ENCODE peak calls at places on chromosomes 1 and 21, in six cellular contexts. B, Y, E, I, G and L are unnamed samples.

GRCh38 chr1:25688390-25689119 is 72.0 kb downstream of the MAN1C1 start:
- DNase-seq in B (peak; percentile 33), Y (no peak), E (peak; percentile 44), I (no peak), G (no peak), L (no peak)

GRCh38 chr1:67675800-67676199 is 9.2 kb upstream of the GADD45A start:
- DNase-seq in B (no peak), Y (no peak), E (no peak), I (no peak), G (no peak), L (no peak)

GRCh38 chr1:225700164-225700740 is 47.3 kb upstream of the ENAH start:
- DNase-seq in B (no peak), Y (no peak), E (no peak), I (no peak), G (no peak), L (no peak)

GRCh38 chr21:19541612-19542011 is 1138.0 kb upstream of the TMPRSS15 start:
- DNase-seq in B (no peak), Y (no peak), E (peak; percentile 53), I (no peak), G (no peak), L (no peak)

GRCh38 chr1:55476445-55477015 is 261.4 kb upstream of the USP24 start:
- DNase-seq in B (no peak), Y (no peak), E (no peak), I (no peak), G (no peak), L (no peak)

GRCh38 chr1:58855351-58856165 is 71.7 kb upstream of the JUN start:
- DNase-seq in B (no peak), Y (no peak), E (peak; percentile 46), I (no peak), G (no peak), L (no peak)

GRCh38 chr1:54474500-54475235 is 68.5 kb upstream of the SSBP3 start:
- DNase-seq in B (peak; percentile 47), Y (no peak), E (no peak), I (no peak), G (no peak), L (no peak)

GRCh38 chr1:178543291-178543609 is 30.3 kb downstream of the TEX35 start:
- DNase-seq in B (no peak), Y (no peak), E (no peak), I (no peak), G (no peak), L (no peak)

GRCh38 chr1:70486676-70487470 is 75.8 kb downstream of the CTH start:
- DNase-seq in B (no peak), Y (peak; percentile 39), E (peak; percentile 79), I (no peak), G (no peak), L (no peak)

GRCh38 chr1:39670689-39671088 is 1.2 kb downstream of the NT5C1A start:
- DNase-seq in B (no peak), Y (no peak), E (no peak), I (no peak), G (no peak), L (no peak)

GRCh38 chr1:226292874-226293552 is 16.0 kb downstream of the LIN9 start:
- DNase-seq in B (no peak), Y (no peak), E (no peak), I (no peak), G (no peak), L (no peak)

GRCh38 chr1:201476670-201477344 is 7.8 kb upstream of the PHLDA3 start:
- DNase-seq in B (no peak), Y (no peak), E (no peak), I (no peak), G (no peak), L (no peak)

GRCh38 chr21:26788783-26789182 is 56.4 kb downstream of the ADAMTS1 start:
- DNase-seq in B (peak; percentile 23), Y (no peak), E (peak; percentile 35), I (no peak), G (no peak), L (no peak)

GRCh38 chr1:215651867-215652266 is 84.8 kb downstream of the KCTD3 start:
- DNase-seq in B (no peak), Y (no peak), E (no peak), I (no peak), G (no peak), L (no peak)
- H3K4me3 ChIP-seq in B (no peak overlapping the region), Y (no peak overlapping the region), E (no peak overlapping the region), I (no peak overlapping the region), G (no peak overlapping the region), L (no peak overlapping the region)

GRCh38 chr1:205656236-205656635 is 24.1 kb downstream of the SLC45A3 start:
- DNase-seq in B (no peak), Y (no peak), E (no peak), I (no peak), G (no peak), L (no peak)

GRCh38 chr1:205660361-205660760 is 19.9 kb downstream of the SLC45A3 start:
- DNase-seq in B (no peak), Y (no peak), E (no peak), I (no peak), G (no peak), L (no peak)

GRCh38 chr1:205661429-205662134 is 18.7 kb downstream of the SLC45A3 start:
- DNase-seq in B (no peak), Y (no peak), E (no peak), I (no peak), G (no peak), L (no peak)

GRCh38 chr1:205662135-205662725 is 18.1 kb downstream of the SLC45A3 start:
- DNase-seq in B (no peak), Y (no peak), E (no peak), I (no peak), G (no peak), L (no peak)

GRCh38 chr1:205658943-205659581 is 21.2 kb downstream of the SLC45A3 start:
- DNase-seq in B (peak; percentile 81), Y (peak; percentile 87), E (peak; percentile 85), I (no peak), G (peak; percentile 67), L (peak; percentile 94)
- TF ChIP-seq CTCF in B (peak; percentile 93), Y (no peak), E (peak; percentile 86), I (peak; percentile 93), G (peak; percentile 77), L (no peak)

DNA sequence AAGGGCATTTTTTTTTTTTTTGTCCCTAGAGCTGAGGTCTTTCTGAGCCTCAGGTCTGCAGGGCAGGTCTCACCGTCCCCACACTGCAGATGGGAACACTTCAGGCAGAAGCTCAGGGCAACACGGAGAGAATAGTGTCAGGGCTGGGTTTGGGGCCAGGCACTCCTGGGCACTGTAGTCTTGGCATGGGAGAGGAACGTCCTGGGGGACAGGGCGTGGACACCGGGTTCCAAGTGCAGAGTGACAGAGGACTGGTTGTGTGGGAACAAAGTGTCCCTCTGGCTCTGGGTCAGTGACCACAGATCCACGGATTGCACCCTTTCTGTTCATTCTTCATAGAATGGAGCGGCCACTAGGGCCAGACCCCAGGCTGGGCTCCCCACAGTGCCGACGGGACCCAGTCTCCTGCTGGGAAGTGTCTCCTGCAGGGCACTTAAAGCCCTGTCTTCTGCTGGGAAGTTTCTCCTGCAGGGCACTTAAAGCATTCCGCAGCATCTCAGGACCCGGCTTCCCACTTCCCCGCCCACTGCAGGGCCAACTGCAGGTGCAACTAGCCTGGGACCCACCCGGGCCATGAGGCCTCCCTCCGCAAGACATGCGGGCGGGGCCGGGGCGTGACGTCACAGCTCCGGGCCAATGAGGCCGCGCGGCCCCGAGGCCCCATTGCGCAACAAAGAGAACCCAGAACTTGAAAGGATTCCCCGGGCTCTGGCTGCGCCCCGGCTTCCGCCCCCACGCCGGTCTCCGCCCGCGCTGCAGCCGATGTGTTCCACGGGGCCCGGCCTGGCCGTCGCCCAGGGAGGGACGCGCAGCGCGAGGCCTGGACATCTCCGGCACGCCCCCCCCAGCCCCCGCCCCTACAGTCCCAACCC is 1.2 kb downstream of the GPR153 start:
- DNase-seq in B (peak; percentile 86), Y (peak; percentile 75), E (peak; percentile 67), I (no peak), G (peak; percentile 73), L (peak; percentile 98)
- TF ChIP-seq POLR2A in B (peak; percentile 19), Y (no peak), E (no peak), I (no peak), G (no peak), L (no peak)

GRCh38 chr21:33644383-33645074 is 2.2 kb downstream of the ITSN1 start:
- DNase-seq in B (no peak), Y (no peak), E (no peak), I (no peak), G (no peak), L (no peak)
- H3K4me3 ChIP-seq in B (no peak overlapping the region), Y (peak overlapping the region; percentile 97), E (no peak overlapping the region), I (no peak overlapping the region), G (no peak overlapping the region), L (no peak overlapping the region)

DNA sequence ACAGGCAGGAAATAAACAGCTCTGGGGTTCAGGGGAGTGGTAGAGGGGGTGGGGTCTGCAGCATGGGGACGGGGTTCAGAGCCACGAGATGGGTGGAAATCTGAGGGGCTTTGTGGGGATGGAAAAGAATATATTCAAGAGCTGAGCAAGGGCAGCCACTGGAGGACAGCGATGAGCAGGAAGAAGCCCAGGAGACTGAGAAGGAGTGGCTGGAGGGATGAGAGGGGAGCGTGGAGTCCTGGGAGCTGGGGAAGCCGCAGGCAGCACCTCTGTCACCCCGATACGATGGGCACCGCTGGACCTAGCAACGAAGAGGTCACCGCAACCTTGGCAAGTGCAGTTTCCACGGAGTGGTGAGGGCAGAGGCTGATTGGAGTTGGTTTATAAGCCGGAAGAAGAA is 10.0 kb upstream of the KCNAB2 start:
- DNase-seq in B (no peak), Y (no peak), E (no peak), I (no peak), G (no peak), L (no peak)
- TF ChIP-seq CTCF in B (no peak), Y (no peak), E (no peak), I (no peak), G (no peak), L (no peak)

DNA sequence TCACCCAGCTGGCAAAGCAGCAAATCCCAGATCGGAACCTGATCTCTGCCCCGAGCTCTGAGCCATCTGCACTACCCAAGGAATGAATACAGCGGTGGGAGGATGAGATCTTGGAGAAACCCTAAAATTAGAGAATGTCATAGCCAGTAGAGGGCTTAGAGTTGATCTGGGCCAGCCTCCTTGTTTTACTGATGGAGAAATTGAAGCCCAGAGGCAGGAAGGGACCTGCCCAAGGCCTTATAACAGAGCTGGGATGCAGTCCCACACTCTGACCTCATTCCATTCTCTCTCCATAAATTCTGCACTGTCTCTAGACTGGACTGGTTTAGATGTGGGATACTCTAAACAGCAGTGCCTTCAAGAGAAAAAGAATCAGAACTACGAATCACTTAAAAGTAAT is 4.8 kb upstream of the SFN start:
- DNase-seq in B (no peak), Y (no peak), E (no peak), I (no peak), G (no peak), L (no peak)
- TF ChIP-seq POLR2A in B (no peak), Y (no peak), E (no peak), I (no peak), G (no peak), L (no peak)

GRCh38 chr1:8712413-8713229 is 104.8 kb downstream of the RERE start:
- DNase-seq in B (no peak), Y (no peak), E (no peak), I (no peak), G (no peak), L (no peak)
- H3K4me3 ChIP-seq in B (no peak overlapping the region), Y (no peak overlapping the region), E (no peak overlapping the region), I (no peak overlapping the region), G (no peak overlapping the region), L (no peak overlapping the region)